ENCODE peak calls at places on chromosome X, in seven cellular contexts. One of them, this sample, is unnamed.

GRCh38 chrX:31279359-31279758 is 207.5 kb upstream of the FTHL17 start:
- DNase-seq in HepG2: peak
- DNase-seq in GM12891: no peak
- DNase-seq in K562: peak
- DNase-seq in SK-N-SH: no peak
- DNase-seq in H1: no peak
- DNase-seq in GM12878: no peak
- DNase-seq in this sample: no peak

GRCh38 chrX:154383359-154384283 is 4.5 kb downstream of the EMD start:
- DNase-seq in HepG2: no peak
- DNase-seq in GM12891: no peak
- DNase-seq in K562: no peak
- DNase-seq in SK-N-SH: no peak
- DNase-seq in H1: no peak
- DNase-seq in GM12878: no peak
- DNase-seq in this sample: no peak

GRCh38 chrX:13894888-13895564 is 78.1 kb upstream of the GPM6B start:
- DNase-seq in HepG2: no peak
- DNase-seq in GM12891: no peak
- DNase-seq in K562: no peak
- DNase-seq in SK-N-SH: no peak
- DNase-seq in H1: no peak
- DNase-seq in GM12878: no peak
- DNase-seq in this sample: no peak

GRCh38 chrX:16160729-16161128 is 6.6 kb upstream of the MAGEB17 start:
- DNase-seq in HepG2: peak
- DNase-seq in GM12891: no peak
- DNase-seq in K562: no peak
- DNase-seq in SK-N-SH: no peak
- DNase-seq in H1: no peak
- DNase-seq in GM12878: no peak
- DNase-seq in this sample: no peak

GRCh38 chrX:41302293-41302868 is 31.6 kb upstream of the DDX3X start:
- DNase-seq in HepG2: no peak
- DNase-seq in GM12891: no peak
- DNase-seq in K562: peak
- DNase-seq in SK-N-SH: no peak
- DNase-seq in H1: no peak
- DNase-seq in GM12878: no peak
- DNase-seq in this sample: no peak

GRCh38 chrX:84340981-84341380 is 153.0 kb upstream of the RPS6KA6 start:
- DNase-seq in HepG2: no peak
- DNase-seq in GM12891: no peak
- DNase-seq in K562: no peak
- DNase-seq in SK-N-SH: no peak
- DNase-seq in H1: no peak
- DNase-seq in GM12878: no peak
- DNase-seq in this sample: no peak

GRCh38 chrX:153767674-153768055 is 3.6 kb downstream of the PLXNB3 start:
- DNase-seq in HepG2: no peak
- DNase-seq in GM12891: no peak
- DNase-seq in K562: no peak
- DNase-seq in SK-N-SH: peak
- DNase-seq in H1: no peak
- DNase-seq in GM12878: no peak
- DNase-seq in this sample: no peak

GRCh38 chrX:123738378-123738955 is 5.6 kb upstream of the THOC2 start:
- DNase-seq in HepG2: no peak
- DNase-seq in GM12891: no peak
- DNase-seq in K562: no peak
- DNase-seq in SK-N-SH: no peak
- DNase-seq in H1: no peak
- DNase-seq in GM12878: no peak
- DNase-seq in this sample: no peak

GRCh38 chrX:21837056-21837455 is 2.4 kb upstream of the MBTPS2 start:
- DNase-seq in HepG2: no peak
- DNase-seq in GM12891: no peak
- DNase-seq in K562: no peak
- DNase-seq in SK-N-SH: no peak
- DNase-seq in H1: no peak
- DNase-seq in GM12878: no peak
- DNase-seq in this sample: no peak

GRCh38 chrX:118199997-118200396 is 83.4 kb upstream of the KLHL13 start:
- DNase-seq in HepG2: no peak
- DNase-seq in GM12891: no peak
- DNase-seq in K562: no peak
- DNase-seq in SK-N-SH: no peak
- DNase-seq in H1: no peak
- DNase-seq in GM12878: no peak
- DNase-seq in this sample: no peak

DNA sequence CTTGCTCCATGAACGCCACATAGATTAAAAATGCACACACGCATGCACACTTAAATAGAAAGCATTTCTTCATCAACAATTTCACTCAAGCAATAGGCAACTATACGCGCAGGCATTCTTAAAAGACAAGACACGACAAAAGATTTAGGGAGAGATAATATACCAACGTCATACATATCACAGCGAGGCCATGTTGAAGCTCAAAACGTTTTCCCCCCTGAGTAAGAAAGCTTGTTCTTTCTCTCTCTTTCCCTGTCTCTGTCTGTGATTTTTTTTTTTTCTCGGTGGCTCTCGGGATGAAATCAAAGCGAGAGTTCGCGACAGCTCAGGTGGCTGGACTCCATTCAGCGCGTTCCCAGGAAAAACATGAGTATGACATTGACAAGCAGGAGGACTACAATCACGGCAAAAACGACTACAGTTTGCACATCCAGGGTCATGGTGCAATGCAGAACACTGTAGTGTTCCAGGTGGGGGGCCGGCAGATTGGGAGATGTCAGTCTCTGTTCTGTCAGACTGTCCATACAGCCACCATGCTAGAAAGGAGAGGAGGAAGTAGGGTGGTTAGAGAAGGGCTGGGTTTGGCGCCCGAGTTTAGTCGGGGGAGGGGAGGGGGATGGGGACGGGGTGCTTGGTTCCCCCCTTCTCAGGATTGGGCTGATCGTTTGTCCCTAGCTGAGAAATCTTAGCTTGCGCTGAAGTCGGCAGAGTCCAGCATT is 30.7 kb downstream of the ARHGEF9 start:
- DNase-seq in HepG2: no peak
- DNase-seq in GM12891: no peak
- DNase-seq in K562: no peak
- DNase-seq in SK-N-SH: no peak
- DNase-seq in H1: no peak
- DNase-seq in GM12878: no peak
- DNase-seq in this sample: no peak
- TF ChIP-seq TAF1 in HepG2: no peak
- TF ChIP-seq TAF1 in GM12891: no peak
- TF ChIP-seq TAF1 in K562: no peak
- TF ChIP-seq TAF1 in SK-N-SH: no peak
- TF ChIP-seq TAF1 in H1: no peak
- TF ChIP-seq TAF1 in GM12878: no peak
- TF ChIP-seq TAF1 in this sample: no peak

DNA sequence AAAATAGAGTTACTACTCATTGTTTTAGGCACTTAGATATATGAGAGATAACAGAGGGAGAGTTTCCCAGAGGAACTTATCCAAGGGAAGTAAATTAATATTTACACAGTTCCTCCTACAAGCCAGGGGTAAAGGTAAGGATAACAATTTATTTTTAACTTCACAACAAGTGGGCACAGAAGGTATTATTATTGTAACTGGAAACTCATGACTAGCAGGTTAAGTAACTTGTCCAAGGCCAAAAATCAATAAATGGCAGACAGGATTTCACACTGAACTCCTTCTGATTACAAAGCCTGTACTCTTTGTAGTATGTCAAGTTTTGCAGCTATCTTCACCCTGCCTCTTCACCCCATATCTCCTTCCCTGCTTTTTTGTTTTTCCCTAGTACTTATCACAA is 46.9 kb upstream of the F8A3 start:
- DNase-seq in HepG2: no peak
- DNase-seq in GM12891: no peak
- DNase-seq in K562: no peak
- DNase-seq in SK-N-SH: no peak
- DNase-seq in H1: no peak
- DNase-seq in GM12878: no peak
- DNase-seq in this sample: no peak
- TF ChIP-seq POLR2AphosphoS5 in HepG2: no peak
- TF ChIP-seq POLR2AphosphoS5 in GM12891: no peak
- TF ChIP-seq POLR2AphosphoS5 in K562: no peak
- TF ChIP-seq POLR2AphosphoS5 in SK-N-SH: no peak
- TF ChIP-seq POLR2AphosphoS5 in H1: no peak
- TF ChIP-seq POLR2AphosphoS5 in GM12878: no peak
- TF ChIP-seq POLR2AphosphoS5 in this sample: no peak

DNA sequence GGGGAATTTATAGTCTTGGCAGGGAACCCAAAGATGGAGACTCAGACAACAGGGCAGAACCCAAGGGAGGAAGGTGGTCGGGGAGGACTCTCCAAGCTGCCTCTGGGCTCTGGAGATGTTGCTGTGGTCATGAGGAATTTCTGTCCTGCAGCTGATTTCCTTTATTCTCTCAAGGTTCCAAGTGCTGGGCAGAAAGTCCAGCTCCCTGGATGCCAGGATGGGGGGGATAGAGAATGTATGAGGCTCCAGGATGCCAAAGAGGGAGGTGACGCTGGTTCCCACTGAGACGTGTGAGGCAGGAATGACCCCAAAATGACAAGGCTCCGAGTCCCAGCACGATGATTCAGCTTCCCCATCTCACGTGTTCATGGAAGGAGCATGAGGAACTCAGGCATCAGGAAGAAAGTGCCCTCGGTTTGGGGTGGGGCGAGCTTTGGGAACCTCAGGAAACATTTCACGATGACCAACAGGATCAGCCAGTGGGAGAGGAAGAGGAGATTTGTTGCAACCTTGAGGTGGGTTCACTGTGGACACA is 57.0 kb upstream of the PPP2R3B start:
- DNase-seq in HepG2: no peak
- DNase-seq in GM12891: no peak
- DNase-seq in K562: no peak
- DNase-seq in SK-N-SH: no peak
- DNase-seq in H1: no peak
- DNase-seq in GM12878: no peak
- DNase-seq in this sample: no peak
- TF ChIP-seq TAF1 in HepG2: no peak
- TF ChIP-seq TAF1 in GM12891: no peak
- TF ChIP-seq TAF1 in K562: no peak
- TF ChIP-seq TAF1 in SK-N-SH: no peak
- TF ChIP-seq TAF1 in H1: no peak
- TF ChIP-seq TAF1 in GM12878: no peak
- TF ChIP-seq TAF1 in this sample: no peak

DNA sequence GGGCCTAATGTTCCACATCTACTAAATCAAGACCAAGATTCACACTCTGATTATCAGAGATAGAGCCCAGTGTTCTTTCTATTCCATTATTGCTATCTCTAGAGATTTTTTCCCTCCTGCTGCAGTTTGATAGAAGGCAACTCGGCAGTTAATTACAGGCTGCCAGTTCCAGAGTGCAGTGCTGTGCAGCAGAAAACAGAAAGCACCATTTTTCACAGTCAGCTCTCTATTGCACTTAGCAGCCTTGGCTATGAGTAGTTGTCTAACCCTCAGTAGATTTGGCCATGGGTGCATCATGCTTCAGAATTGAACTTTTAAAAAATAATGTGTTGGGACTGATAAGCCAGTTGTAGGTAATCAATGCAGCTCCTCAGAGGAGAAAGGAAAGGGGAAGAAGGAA is 295.3 kb downstream of the MID1IP1 start:
- DNase-seq in HepG2: no peak
- DNase-seq in GM12891: no peak
- DNase-seq in K562: no peak
- DNase-seq in SK-N-SH: no peak
- DNase-seq in H1: no peak
- DNase-seq in GM12878: no peak
- DNase-seq in this sample: no peak
- TF ChIP-seq POLR2AphosphoS5 in HepG2: no peak
- TF ChIP-seq POLR2AphosphoS5 in GM12891: no peak
- TF ChIP-seq POLR2AphosphoS5 in K562: no peak
- TF ChIP-seq POLR2AphosphoS5 in SK-N-SH: no peak
- TF ChIP-seq POLR2AphosphoS5 in H1: no peak
- TF ChIP-seq POLR2AphosphoS5 in GM12878: no peak
- TF ChIP-seq POLR2AphosphoS5 in this sample: no peak